ENCODE peak calls at places on chromosomes 3 and 15, in eight cellular contexts. A is CD8-positive, alpha-beta T cell; H is left ventricle myocardium inferior; I is ovary; L is psoas muscle; J is kidney; G is heart right ventricle; T is adrenal gland. K is an unnamed sample.

GRCh38 chr3:24338409-24338808 is 156.2 kb downstream of the THRB start:
- DNase-seq in A (no peak), H (no peak), I (no peak), L (no peak), J (no peak), G (no peak), T (no peak), K (no peak)

GRCh38 chr3:46926039-46926438 is 48.5 kb downstream of the PTH1R start:
- DNase-seq in A (no peak), H (no peak), I (no peak), L (peak; percentile 94), J (peak; percentile 82), G (no peak), T (peak; percentile 94), K (no peak)

GRCh38 chr15:40902605-40903561 is 8.6 kb downstream of the VPS18 start:
- DNase-seq in A (no peak), H (peak; percentile 48), I (no peak), L (no peak), J (peak; percentile 74), G (no peak), T (peak; percentile 58), K (peak; percentile 63)

GRCh38 chr15:80635953-80636352 is 59.2 kb upstream of the ABHD17C start:
- DNase-seq in A (no peak), H (peak; percentile 30), I (no peak), L (no peak), J (peak; percentile 68), G (no peak), T (no peak), K (peak; percentile 79)

GRCh38 chr3:141921316-141921715 is 44.9 kb downstream of the ATP1B3 start:
- DNase-seq in A (no peak), H (no peak), I (no peak), L (no peak), J (no peak), G (no peak), T (no peak), K (no peak)

GRCh38 chr15:52278636-52279367 is 16.8 kb downstream of the MYO5C start:
- DNase-seq in A (no peak), H (no peak), I (no peak), L (no peak), J (no peak), G (no peak), T (no peak), K (no peak)

GRCh38 chr3:67654099-67654831 is at the start of gene SUCLG2:
- DNase-seq in A (peak; percentile 76), H (peak; percentile 94), I (peak; percentile 88), L (peak; percentile 96), J (peak; percentile 98), G (peak; percentile 94), T (peak; percentile 95), K (peak; percentile 97)

GRCh38 chr3:99640214-99640851 is 1.9 kb downstream of the COL8A1 start:
- DNase-seq in A (no peak), H (no peak), I (no peak), L (no peak), J (no peak), G (no peak), T (no peak), K (no peak)

GRCh38 chr3:189699873-189700272 is 68.7 kb downstream of the TP63 start:
- DNase-seq in A (no peak), H (no peak), I (no peak), L (no peak), J (no peak), G (no peak), T (no peak), K (no peak)

GRCh38 chr3:141333796-141334626 is 34.3 kb upstream of the ZBTB38 start:
- DNase-seq in A (no peak), H (no peak), I (no peak), L (no peak), J (no peak), G (no peak), T (no peak), K (no peak)

GRCh38 chr3:181567446-181568075 is 144.2 kb upstream of the SOX2 start:
- DNase-seq in A (no peak), H (no peak), I (no peak), L (no peak), J (no peak), G (no peak), T (no peak), K (no peak)

GRCh38 chr3:168894204-168894603 is 769.3 kb downstream of the MECOM start:
- DNase-seq in A (no peak), H (no peak), I (no peak), L (no peak), J (no peak), G (no peak), T (no peak), K (no peak)

GRCh38 chr3:46549989-46550388 is 16.1 kb downstream of the LRRC2 start:
- DNase-seq in A (no peak), H (no peak), I (no peak), L (no peak), J (no peak), G (no peak), T (no peak), K (no peak)

GRCh38 chr15:33194237-33194636 is 277 bp downstream of the FMN1 start:
- DNase-seq in A (no peak), H (no peak), I (no peak), L (peak; percentile 51), J (peak; percentile 66), G (no peak), T (no peak), K (no peak)

GRCh38 chr3:151226825-151227224 is 23.8 kb upstream of the GPR171 start:
- DNase-seq in A (no peak), H (no peak), I (no peak), L (peak; percentile 54), J (no peak), G (no peak), T (no peak), K (no peak)

GRCh38 chr3:4730734-4731133 is 237.6 kb downstream of the ITPR1 start:
- DNase-seq in A (no peak), H (no peak), I (no peak), L (peak; percentile 69), J (no peak), G (no peak), T (no peak), K (peak; percentile 77)

GRCh38 chr3:65776494-65776893 is 262.2 kb downstream of the MAGI1 start:
- DNase-seq in A (no peak), H (no peak), I (no peak), L (no peak), J (no peak), G (no peak), T (no peak), K (no peak)

GRCh38 chr15:101255615-101256350 is 3.9 kb upstream of the CHSY1 start:
- DNase-seq in A (no peak), H (no peak), I (peak; percentile 58), L (no peak), J (no peak), G (peak; percentile 54), T (peak; percentile 82), K (peak; percentile 51)

GRCh38 chr15:45320581-45320980 is 57.8 kb downstream of the GATM start:
- DNase-seq in A (no peak), H (no peak), I (no peak), L (no peak), J (no peak), G (no peak), T (no peak), K (no peak)

GRCh38 chr3:36305929-36306520 is 74.3 kb upstream of the STAC start:
- DNase-seq in A (no peak), H (no peak), I (no peak), L (no peak), J (no peak), G (no peak), T (no peak), K (no peak)

GRCh38 chr3:168071535-168071934 is 24.2 kb downstream of the GOLIM4 start:
- DNase-seq in A (no peak), H (no peak), I (no peak), L (no peak), J (no peak), G (no peak), T (no peak), K (no peak)

GRCh38 chr3:14016900-14017475 is 107.7 kb downstream of the CHCHD4 start:
- DNase-seq in A (no peak), H (no peak), I (no peak), L (no peak), J (no peak), G (no peak), T (no peak), K (no peak)

GRCh38 chr15:58987036-58987435 is 427 bp upstream of the RNF111 start:
- DNase-seq in A (no peak), H (no peak), I (no peak), L (no peak), J (no peak), G (no peak), T (no peak), K (no peak)

GRCh38 chr3:15331606-15332404 is 581 bp downstream of the SH3BP5 start:
- DNase-seq in A (peak; percentile 10), H (peak; percentile 33), I (peak; percentile 63), L (peak; percentile 65), J (peak; percentile 78), G (no peak), T (peak; percentile 70), K (peak; percentile 79)

GRCh38 chr3:114408763-114409162 is 114.9 kb downstream of the TIGIT start:
- DNase-seq in A (no peak), H (no peak), I (peak; percentile 38), L (no peak), J (no peak), G (no peak), T (no peak), K (peak; percentile 59)

GRCh38 chr3:39907981-39908380 is 98.6 kb downstream of the MYRIP start:
- DNase-seq in A (no peak), H (peak; percentile 17), I (no peak), L (no peak), J (peak; percentile 88), G (peak; percentile 29), T (peak; percentile 57), K (peak; percentile 65)
- H3K27ac ChIP-seq in A (no peak overlapping the region), H (peak overlapping the region; percentile 36), I (no peak overlapping the region), L (no peak overlapping the region), J (no peak overlapping the region), G (no peak overlapping the region), T (no peak overlapping the region), K (no peak overlapping the region)

GRCh38 chr15:72130272-72130671 is 12.1 kb downstream of the SENP8 start:
- DNase-seq in A (no peak), H (no peak), I (no peak), L (no peak), J (no peak), G (no peak), T (no peak), K (no peak)
- H3K27ac ChIP-seq in A (no peak overlapping the region), H (no peak overlapping the region), I (no peak overlapping the region), L (no peak overlapping the region), J (no peak overlapping the region), G (no peak overlapping the region), T (no peak overlapping the region), K (no peak overlapping the region)

GRCh38 chr3:160094562-160094961 is 105.9 kb downstream of the IL12A start:
- DNase-seq in A (no peak), H (no peak), I (no peak), L (no peak), J (no peak), G (no peak), T (no peak), K (no peak)
- H3K27ac ChIP-seq in A (no peak overlapping the region), H (no peak overlapping the region), I (no peak overlapping the region), L (no peak overlapping the region), J (no peak overlapping the region), G (no peak overlapping the region), T (no peak overlapping the region), K (no peak overlapping the region)

DNA sequence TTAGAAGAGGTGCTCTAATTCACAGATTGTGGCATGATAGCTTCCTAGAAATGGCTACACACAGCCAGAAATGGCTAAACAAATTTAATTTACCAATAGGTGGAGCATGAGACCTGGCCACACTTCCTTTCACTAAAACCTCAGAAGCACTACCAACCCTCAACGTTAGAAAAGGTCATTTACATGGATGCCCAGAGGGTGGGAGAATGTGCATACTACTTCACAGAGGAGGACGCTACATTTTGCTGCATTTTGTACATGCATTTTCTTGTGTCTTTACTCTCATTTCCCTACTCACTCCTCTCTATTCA is 40.2 kb downstream of the C2CD4B start:
- DNase-seq in A (no peak), H (no peak), I (no peak), L (no peak), J (no peak), G (no peak), T (no peak), K (no peak)
- H3K27ac ChIP-seq in A (no peak overlapping the region), H (peak overlapping the region; percentile 26), I (no peak overlapping the region), L (peak overlapping the region; percentile 33), J (no peak overlapping the region), G (no peak overlapping the region), T (no peak overlapping the region), K (peak overlapping the region; percentile 4)